ENCODE peak calls at places on chromosomes 7 and 10, in nine cellular contexts. H is HCT116, D is body of pancreas, J is erythroblast, E is stomach, V is spleen, Q is sigmoid colon, F is tibial nerve, S is IMR-90. X is an unnamed sample.

GRCh38 chr7:75861636-75862035 is 17.2 kb upstream of the RHBDD2 start:
- DNase-seq in H (no peak), D (peak), J (no peak), E (no peak), V (no peak), Q (no peak), F (no peak), S (peak), X (no peak)

GRCh38 chr7:43113622-43114450 is 1.4 kb downstream of the HECW1 start:
- DNase-seq in H (no peak), D (no peak), J (no peak), E (no peak), V (no peak), Q (no peak), F (no peak), S (no peak), X (peak)

GRCh38 chr10:62106929-62107519 is 161.6 kb downstream of the RTKN2 start:
- DNase-seq in H (no peak), D (no peak), J (no peak), E (no peak), V (no peak), Q (no peak), F (no peak), S (no peak), X (no peak)

GRCh38 chr10:500876-501275 is 188.6 kb downstream of the DIP2C start:
- DNase-seq in H (no peak), D (no peak), J (no peak), E (no peak), V (peak), Q (peak), F (no peak), S (peak), X (no peak)

GRCh38 chr7:78601728-78602127 is 803.2 kb downstream of the PHTF2 start:
- DNase-seq in H (no peak), D (no peak), J (no peak), E (no peak), V (no peak), Q (no peak), F (no peak), S (peak), X (no peak)

GRCh38 chr10:63256047-63256773 is 123.1 kb downstream of the NRBF2 start:
- DNase-seq in H (no peak), D (peak), J (peak), E (no peak), V (no peak), Q (no peak), F (no peak), S (no peak), X (no peak)

GRCh38 chr10:70845261-70845660 is 29.5 kb downstream of the SGPL1 start:
- DNase-seq in H (no peak), D (no peak), J (no peak), E (no peak), V (no peak), Q (no peak), F (no peak), S (no peak), X (no peak)

GRCh38 chr10:55550241-55550640 is 749.2 kb upstream of the PCDH15 start:
- DNase-seq in H (no peak), D (no peak), J (no peak), E (no peak), V (no peak), Q (no peak), F (no peak), S (no peak), X (peak)

GRCh38 chr7:85102813-85103350 is 84.0 kb downstream of the SEMA3D start:
- DNase-seq in H (no peak), D (no peak), J (no peak), E (no peak), V (no peak), Q (no peak), F (no peak), S (peak), X (no peak)

GRCh38 chr7:27148776-27149641 is 1.4 kb upstream of the HOXA6 start:
- DNase-seq in H (no peak), D (peak), J (no peak), E (no peak), V (peak), Q (peak), F (no peak), S (no peak), X (no peak)

GRCh38 chr7:27151945-27152815 is at the start of gene HOXA3:
- DNase-seq in H (no peak), D (peak), J (no peak), E (peak), V (peak), Q (peak), F (no peak), S (peak), X (no peak)

GRCh38 chr7:27151341-27151944 is 940 bp downstream of the HOXA3 start:
- DNase-seq in H (no peak), D (peak), J (no peak), E (no peak), V (peak), Q (peak), F (no peak), S (no peak), X (no peak)

GRCh38 chr7:27149817-27150567 is 2.4 kb downstream of the HOXA3 start:
- DNase-seq in H (no peak), D (no peak), J (no peak), E (no peak), V (peak), Q (peak), F (no peak), S (no peak), X (no peak)

GRCh38 chr7:27150568-27151340 is 1.6 kb downstream of the HOXA3 start:
- DNase-seq in H (no peak), D (peak), J (peak), E (peak), V (peak), Q (peak), F (no peak), S (peak), X (peak)
- TF ChIP-seq POLR2A in H (peak), D (no peak), J (no peak), E (no peak), V (no peak), Q (peak), F (peak), S (peak), X (no peak)

GRCh38 chr7:44626620-44627019 is 20.2 kb downstream of the OGDH start:
- DNase-seq in H (no peak), D (no peak), J (no peak), E (no peak), V (no peak), Q (no peak), F (no peak), S (no peak), X (no peak)

GRCh38 chr7:44632196-44632595 is 25.8 kb downstream of the OGDH start:
- DNase-seq in H (no peak), D (no peak), J (no peak), E (no peak), V (no peak), Q (no peak), F (no peak), S (no peak), X (no peak)

GRCh38 chr7:44631458-44632115 is 25.2 kb downstream of the OGDH start:
- DNase-seq in H (no peak), D (peak), J (no peak), E (no peak), V (no peak), Q (no peak), F (no peak), S (peak), X (no peak)

GRCh38 chr7:44630791-44631457 is 24.5 kb downstream of the OGDH start:
- DNase-seq in H (no peak), D (no peak), J (no peak), E (no peak), V (no peak), Q (no peak), F (no peak), S (no peak), X (no peak)

GRCh38 chr7:44629825-44630580 is 23.6 kb downstream of the OGDH start:
- DNase-seq in H (no peak), D (no peak), J (no peak), E (no peak), V (no peak), Q (no peak), F (no peak), S (no peak), X (no peak)
- TF ChIP-seq POLR2A in H (no peak), D (no peak), J (no peak), E (no peak), V (no peak), Q (no peak), F (no peak), S (no peak), X (no peak)

GRCh38 chr7:149071641-149072437 is 18.7 kb downstream of the ZNF786 start:
- DNase-seq in H (peak), D (no peak), J (peak), E (no peak), V (peak), Q (peak), F (no peak), S (peak), X (no peak)

GRCh38 chr7:149074116-149074885 is 16.2 kb downstream of the ZNF786 start:
- DNase-seq in H (no peak), D (no peak), J (no peak), E (no peak), V (no peak), Q (no peak), F (no peak), S (no peak), X (no peak)

GRCh38 chr7:149070372-149071140 is 20.0 kb downstream of the ZNF786 start:
- DNase-seq in H (no peak), D (no peak), J (no peak), E (no peak), V (peak), Q (peak), F (no peak), S (no peak), X (no peak)

GRCh38 chr7:149072438-149072775 is 18.1 kb downstream of the ZNF786 start:
- DNase-seq in H (no peak), D (no peak), J (no peak), E (no peak), V (no peak), Q (peak), F (no peak), S (no peak), X (no peak)

GRCh38 chr7:149071182-149071635 is 19.3 kb downstream of the ZNF786 start:
- DNase-seq in H (no peak), D (no peak), J (no peak), E (no peak), V (no peak), Q (peak), F (no peak), S (no peak), X (no peak)
- TF ChIP-seq POLR2A in H (no peak), D (no peak), J (no peak), E (no peak), V (no peak), Q (no peak), F (no peak), S (no peak), X (no peak)

GRCh38 chr10:122114156-122114747 is 125.3 kb downstream of the TACC2 start:
- DNase-seq in H (no peak), D (no peak), J (no peak), E (no peak), V (no peak), Q (peak), F (no peak), S (peak), X (no peak)

GRCh38 chr10:122115874-122116273 is 126.9 kb downstream of the TACC2 start:
- DNase-seq in H (no peak), D (no peak), J (no peak), E (no peak), V (no peak), Q (no peak), F (no peak), S (no peak), X (no peak)

GRCh38 chr10:122113161-122113944 is 124.4 kb downstream of the TACC2 start:
- DNase-seq in H (peak), D (peak), J (peak), E (peak), V (peak), Q (peak), F (peak), S (peak), X (peak)

GRCh38 chr10:122112625-122113160 is 123.7 kb downstream of the TACC2 start:
- DNase-seq in H (peak), D (peak), J (peak), E (peak), V (peak), Q (peak), F (peak), S (peak), X (peak)

GRCh38 chr10:122112021-122112616 is 123.2 kb downstream of the TACC2 start:
- DNase-seq in H (peak), D (no peak), J (no peak), E (no peak), V (no peak), Q (no peak), F (no peak), S (peak), X (no peak)
- TF ChIP-seq POLR2A in H (no peak), D (no peak), J (no peak), E (no peak), V (no peak), Q (no peak), F (no peak), S (no peak), X (no peak)

X was measured in H54.